ENCODE peak calls at places on chromosomes 2 and 18, in seven cellular contexts. One of them, this sample, is unnamed. For H3K4me1, the result is how much of the 10 kb centered on the place peaks cover.

GRCh38 chr2:203797363-203798111 is 70.0 kb upstream of the CTLA4 start:
- DNase-seq in body of pancreas: no peak
- DNase-seq in keratinocyte: no peak
- DNase-seq in left ventricle myocardium inferior: no peak
- DNase-seq in right lobe of liver: no peak
- DNase-seq in IMR-90: peak
- DNase-seq in heart right ventricle: no peak
- DNase-seq in this sample: no peak

GRCh38 chr18:67484458-67484857 is 32.1 kb downstream of the DSEL start:
- DNase-seq in keratinocyte: no peak
- DNase-seq in heart right ventricle: no peak
- DNase-seq in body of pancreas: no peak
- DNase-seq in right lobe of liver: no peak
- DNase-seq in IMR-90: no peak
- DNase-seq in left ventricle myocardium inferior: no peak
- DNase-seq in this sample: peak

GRCh38 chr2:226489765-226490164 is 309.9 kb downstream of the IRS1 start:
- DNase-seq in heart right ventricle: no peak
- DNase-seq in keratinocyte: no peak
- DNase-seq in IMR-90: peak
- DNase-seq in right lobe of liver: no peak
- DNase-seq in body of pancreas: no peak
- DNase-seq in left ventricle myocardium inferior: no peak
- DNase-seq in this sample: no peak

GRCh38 chr18:79605481-79605880 is 74.1 kb upstream of the CTDP1 start:
- DNase-seq in right lobe of liver: peak
- DNase-seq in body of pancreas: no peak
- DNase-seq in IMR-90: no peak
- DNase-seq in keratinocyte: no peak
- DNase-seq in heart right ventricle: no peak
- DNase-seq in left ventricle myocardium inferior: no peak
- DNase-seq in this sample: no peak

GRCh38 chr2:119231975-119232665 is 8.5 kb downstream of the STEAP3 start:
- DNase-seq in right lobe of liver: no peak
- DNase-seq in IMR-90: peak
- DNase-seq in body of pancreas: no peak
- DNase-seq in keratinocyte: no peak
- DNase-seq in heart right ventricle: no peak
- DNase-seq in left ventricle myocardium inferior: no peak
- DNase-seq in this sample: no peak

GRCh38 chr18:23183356-23184150 is 48.3 kb downstream of the CABLES1 start:
- DNase-seq in IMR-90: peak
- DNase-seq in heart right ventricle: no peak
- DNase-seq in body of pancreas: no peak
- DNase-seq in keratinocyte: no peak
- DNase-seq in right lobe of liver: no peak
- DNase-seq in left ventricle myocardium inferior: no peak
- DNase-seq in this sample: no peak

GRCh38 chr18:44852818-44853217 is 172.1 kb downstream of the SETBP1 start:
- DNase-seq in body of pancreas: no peak
- DNase-seq in left ventricle myocardium inferior: no peak
- DNase-seq in keratinocyte: no peak
- DNase-seq in right lobe of liver: peak
- DNase-seq in IMR-90: peak
- DNase-seq in heart right ventricle: peak
- DNase-seq in this sample: peak

GRCh38 chr2:19540739-19541503 is 182.5 kb upstream of the OSR1 start:
- DNase-seq in keratinocyte: peak
- DNase-seq in right lobe of liver: no peak
- DNase-seq in body of pancreas: no peak
- DNase-seq in left ventricle myocardium inferior: no peak
- DNase-seq in IMR-90: peak
- DNase-seq in heart right ventricle: no peak
- DNase-seq in this sample: no peak

GRCh38 chr2:21700644-21701043 is 576.9 kb downstream of the TDRD15 start:
- DNase-seq in body of pancreas: no peak
- DNase-seq in keratinocyte: no peak
- DNase-seq in heart right ventricle: no peak
- DNase-seq in right lobe of liver: no peak
- DNase-seq in IMR-90: no peak
- DNase-seq in left ventricle myocardium inferior: no peak
- DNase-seq in this sample: no peak

GRCh38 chr2:215697496-215697895 is 261.6 kb upstream of the FN1 start:
- DNase-seq in keratinocyte: no peak
- DNase-seq in right lobe of liver: no peak
- DNase-seq in body of pancreas: no peak
- DNase-seq in heart right ventricle: no peak
- DNase-seq in left ventricle myocardium inferior: no peak
- DNase-seq in IMR-90: no peak
- DNase-seq in this sample: no peak

GRCh38 chr2:153287109-153287801 is 191.3 kb downstream of the RPRM start:
- DNase-seq in right lobe of liver: no peak
- DNase-seq in keratinocyte: no peak
- DNase-seq in body of pancreas: no peak
- DNase-seq in heart right ventricle: no peak
- DNase-seq in left ventricle myocardium inferior: no peak
- DNase-seq in IMR-90: no peak
- DNase-seq in this sample: no peak

GRCh38 chr18:34207344-34207851 is 17.3 kb downstream of the NOL4 start:
- DNase-seq in heart right ventricle: no peak
- DNase-seq in body of pancreas: no peak
- DNase-seq in right lobe of liver: no peak
- DNase-seq in left ventricle myocardium inferior: no peak
- DNase-seq in IMR-90: no peak
- DNase-seq in keratinocyte: no peak
- DNase-seq in this sample: no peak

GRCh38 chr2:6181525-6182270 is 489.5 kb downstream of the SOX11 start:
- DNase-seq in left ventricle myocardium inferior: no peak
- DNase-seq in heart right ventricle: peak
- DNase-seq in right lobe of liver: no peak
- DNase-seq in body of pancreas: peak
- DNase-seq in keratinocyte: no peak
- DNase-seq in IMR-90: peak
- DNase-seq in this sample: peak

GRCh38 chr2:189933911-189934399 is 128.6 kb downstream of the MSTN start:
- DNase-seq in right lobe of liver: no peak
- DNase-seq in left ventricle myocardium inferior: no peak
- DNase-seq in keratinocyte: peak
- DNase-seq in heart right ventricle: no peak
- DNase-seq in body of pancreas: no peak
- DNase-seq in IMR-90: peak
- DNase-seq in this sample: no peak

GRCh38 chr18:23563377-23564043 is 22.8 kb downstream of the NPC1 start:
- DNase-seq in IMR-90: peak
- DNase-seq in heart right ventricle: no peak
- DNase-seq in left ventricle myocardium inferior: no peak
- DNase-seq in body of pancreas: no peak
- DNase-seq in right lobe of liver: no peak
- DNase-seq in keratinocyte: no peak
- DNase-seq in this sample: no peak

GRCh38 chr2:29841386-29842004 is 79.9 kb downstream of the ALK start:
- DNase-seq in keratinocyte: no peak
- DNase-seq in body of pancreas: peak
- DNase-seq in left ventricle myocardium inferior: no peak
- DNase-seq in IMR-90: peak
- DNase-seq in right lobe of liver: no peak
- DNase-seq in heart right ventricle: peak
- DNase-seq in this sample: peak

GRCh38 chr2:85733121-85733960 is 20.4 kb upstream of the ATOH8 start:
- DNase-seq in keratinocyte: no peak
- DNase-seq in body of pancreas: no peak
- DNase-seq in IMR-90: no peak
- DNase-seq in heart right ventricle: no peak
- DNase-seq in right lobe of liver: no peak
- DNase-seq in left ventricle myocardium inferior: no peak
- DNase-seq in this sample: peak

GRCh38 chr18:68233043-68233442 is 481.9 kb downstream of the TMX3 start:
- DNase-seq in left ventricle myocardium inferior: no peak
- DNase-seq in body of pancreas: no peak
- DNase-seq in heart right ventricle: no peak
- DNase-seq in right lobe of liver: no peak
- DNase-seq in IMR-90: no peak
- DNase-seq in keratinocyte: no peak
- DNase-seq in this sample: no peak

GRCh38 chr2:236965021-236965840 is 120.5 kb upstream of the COPS8 start:
- DNase-seq in keratinocyte: peak
- DNase-seq in left ventricle myocardium inferior: no peak
- DNase-seq in heart right ventricle: no peak
- DNase-seq in body of pancreas: no peak
- DNase-seq in IMR-90: no peak
- DNase-seq in right lobe of liver: no peak
- DNase-seq in this sample: no peak

GRCh38 chr2:120763931-120764330 is 28.3 kb downstream of the GLI2 start:
- DNase-seq in IMR-90: no peak
- DNase-seq in keratinocyte: no peak
- DNase-seq in left ventricle myocardium inferior: no peak
- DNase-seq in right lobe of liver: no peak
- DNase-seq in heart right ventricle: no peak
- DNase-seq in body of pancreas: peak
- DNase-seq in this sample: no peak

GRCh38 chr2:219245148-219245898 is at the start of the genes GLB1L and STK16:
- DNase-seq in body of pancreas: peak
- DNase-seq in right lobe of liver: peak
- DNase-seq in IMR-90: peak
- DNase-seq in left ventricle myocardium inferior: peak
- DNase-seq in heart right ventricle: peak
- DNase-seq in keratinocyte: peak
- DNase-seq in this sample: peak
- TF ChIP-seq CTCF in body of pancreas: no peak
- TF ChIP-seq CTCF in right lobe of liver: no peak
- TF ChIP-seq CTCF in IMR-90: peak
- TF ChIP-seq CTCF in left ventricle myocardium inferior: no peak
- TF ChIP-seq CTCF in heart right ventricle: no peak
- TF ChIP-seq CTCF in keratinocyte: no peak
- TF ChIP-seq CTCF in this sample: no peak

GRCh38 chr2:101752708-101753107 is 55.2 kb downstream of the MAP4K4 start:
- DNase-seq in keratinocyte: no peak
- DNase-seq in heart right ventricle: peak
- DNase-seq in left ventricle myocardium inferior: no peak
- DNase-seq in body of pancreas: no peak
- DNase-seq in IMR-90: no peak
- DNase-seq in right lobe of liver: no peak
- DNase-seq in this sample: no peak

GRCh38 chr2:101753207-101753616 is 55.7 kb downstream of the MAP4K4 start:
- DNase-seq in heart right ventricle: no peak
- DNase-seq in keratinocyte: no peak
- DNase-seq in right lobe of liver: no peak
- DNase-seq in body of pancreas: no peak
- DNase-seq in left ventricle myocardium inferior: no peak
- DNase-seq in IMR-90: peak
- DNase-seq in this sample: no peak

GRCh38 chr2:101754613-101755012 is 57.1 kb downstream of the MAP4K4 start:
- DNase-seq in heart right ventricle: no peak
- DNase-seq in right lobe of liver: no peak
- DNase-seq in IMR-90: peak
- DNase-seq in body of pancreas: no peak
- DNase-seq in keratinocyte: no peak
- DNase-seq in left ventricle myocardium inferior: no peak
- DNase-seq in this sample: no peak

GRCh38 chr2:101751875-101752619 is 54.5 kb downstream of the MAP4K4 start:
- DNase-seq in body of pancreas: no peak
- DNase-seq in right lobe of liver: no peak
- DNase-seq in keratinocyte: no peak
- DNase-seq in IMR-90: no peak
- DNase-seq in heart right ventricle: no peak
- DNase-seq in left ventricle myocardium inferior: no peak
- DNase-seq in this sample: no peak

GRCh38 chr2:101753720-101754490 is 56.4 kb downstream of the MAP4K4 start:
- DNase-seq in body of pancreas: no peak
- DNase-seq in IMR-90: no peak
- DNase-seq in heart right ventricle: no peak
- DNase-seq in right lobe of liver: no peak
- DNase-seq in left ventricle myocardium inferior: no peak
- DNase-seq in keratinocyte: no peak
- DNase-seq in this sample: no peak
- H3K4me1 ChIP-seq in body of pancreas: under half
- H3K4me1 ChIP-seq in IMR-90: under half
- H3K4me1 ChIP-seq in heart right ventricle: half or more
- H3K4me1 ChIP-seq in right lobe of liver: under half
- H3K4me1 ChIP-seq in left ventricle myocardium inferior: half or more
- H3K4me1 ChIP-seq in keratinocyte: under half
- H3K4me1 ChIP-seq in this sample: under half

GRCh38 chr18:58529714-58530354 is 99.1 kb downstream of the ALPK2 start:
- DNase-seq in right lobe of liver: no peak
- DNase-seq in left ventricle myocardium inferior: peak
- DNase-seq in IMR-90: peak
- DNase-seq in heart right ventricle: peak
- DNase-seq in keratinocyte: no peak
- DNase-seq in body of pancreas: peak
- DNase-seq in this sample: peak
- TF ChIP-seq CTCF in right lobe of liver: peak
- TF ChIP-seq CTCF in left ventricle myocardium inferior: peak
- TF ChIP-seq CTCF in IMR-90: peak
- TF ChIP-seq CTCF in heart right ventricle: peak
- TF ChIP-seq CTCF in keratinocyte: peak
- TF ChIP-seq CTCF in body of pancreas: peak
- TF ChIP-seq CTCF in this sample: peak

GRCh38 chr2:100880730-100881129 is 60.8 kb downstream of the NPAS2 start:
- DNase-seq in IMR-90: peak
- DNase-seq in right lobe of liver: no peak
- DNase-seq in keratinocyte: no peak
- DNase-seq in heart right ventricle: no peak
- DNase-seq in body of pancreas: no peak
- DNase-seq in left ventricle myocardium inferior: no peak
- DNase-seq in this sample: no peak

GRCh38 chr2:100884145-100884621 is 64.2 kb downstream of the NPAS2 start:
- DNase-seq in keratinocyte: no peak
- DNase-seq in heart right ventricle: no peak
- DNase-seq in left ventricle myocardium inferior: no peak
- DNase-seq in right lobe of liver: no peak
- DNase-seq in IMR-90: peak
- DNase-seq in body of pancreas: no peak
- DNase-seq in this sample: no peak

GRCh38 chr2:100879296-100879695 is 59.4 kb downstream of the NPAS2 start:
- DNase-seq in right lobe of liver: no peak
- DNase-seq in heart right ventricle: no peak
- DNase-seq in keratinocyte: no peak
- DNase-seq in left ventricle myocardium inferior: no peak
- DNase-seq in body of pancreas: no peak
- DNase-seq in IMR-90: no peak
- DNase-seq in this sample: no peak

GRCh38 chr2:100882645-100883613 is 63.0 kb downstream of the NPAS2 start:
- DNase-seq in body of pancreas: peak
- DNase-seq in heart right ventricle: no peak
- DNase-seq in IMR-90: peak
- DNase-seq in left ventricle myocardium inferior: no peak
- DNase-seq in keratinocyte: peak
- DNase-seq in right lobe of liver: peak
- DNase-seq in this sample: peak

GRCh38 chr2:100881629-100882028 is 61.7 kb downstream of the NPAS2 start:
- DNase-seq in body of pancreas: no peak
- DNase-seq in IMR-90: no peak
- DNase-seq in left ventricle myocardium inferior: no peak
- DNase-seq in right lobe of liver: no peak
- DNase-seq in heart right ventricle: no peak
- DNase-seq in keratinocyte: no peak
- DNase-seq in this sample: no peak
- H3K4me1 ChIP-seq in body of pancreas: half or more
- H3K4me1 ChIP-seq in IMR-90: under half
- H3K4me1 ChIP-seq in left ventricle myocardium inferior: half or more
- H3K4me1 ChIP-seq in right lobe of liver: under half
- H3K4me1 ChIP-seq in heart right ventricle: under half
- H3K4me1 ChIP-seq in keratinocyte: under half
- H3K4me1 ChIP-seq in this sample: under half